ENCODE peak calls at places on chromosomes 7 and 10, in ten cellular contexts. A, Z, S, P, I, K, Y, O, N and E are unnamed samples.
A peak's percentile ranks its signal among the peaks of the same experiment; 100 is the strongest.

GRCh38 chr10:35386594-35387174 is 50.4 kb downstream of the CCNY start:
- DNase-seq in A (no peak), Z (no peak), S (peak; percentile 77), P (no peak), I (no peak), K (no peak), Y (peak; percentile 68), O (no peak), N (no peak), E (no peak)

GRCh38 chr10:132644544-132645530 is 107.2 kb downstream of the INPP5A start:
- DNase-seq in A (no peak), Z (no peak), S (no peak), P (no peak), I (no peak), K (no peak), Y (peak; percentile 13), O (no peak), N (no peak), E (no peak)

GRCh38 chr10:4058514-4059029 is 273.6 kb upstream of the KLF6 start:
- DNase-seq in A (no peak), Z (no peak), S (no peak), P (no peak), I (no peak), K (no peak), Y (no peak), O (no peak), N (no peak), E (no peak)

GRCh38 chr7:27929127-27929526 is 189.2 kb downstream of the TAX1BP1 start:
- DNase-seq in A (no peak), Z (no peak), S (no peak), P (no peak), I (no peak), K (no peak), Y (no peak), O (no peak), N (no peak), E (no peak)

GRCh38 chr7:24462984-24463383 is 110.3 kb upstream of the PALS2 start:
- DNase-seq in A (no peak), Z (no peak), S (no peak), P (no peak), I (no peak), K (no peak), Y (no peak), O (no peak), N (no peak), E (peak; percentile 79)

GRCh38 chr7:1268866-1269265 is 36.2 kb downstream of the UNCX start:
- DNase-seq in A (no peak), Z (no peak), S (no peak), P (no peak), I (peak; percentile 21), K (no peak), Y (no peak), O (no peak), N (no peak), E (no peak)

GRCh38 chr10:121418126-121418777 is 180.0 kb downstream of the FGFR2 start:
- DNase-seq in A (no peak), Z (no peak), S (no peak), P (no peak), I (no peak), K (no peak), Y (no peak), O (no peak), N (no peak), E (no peak)

GRCh38 chr10:69106900-69107511 is 17.0 kb upstream of the VPS26A start:
- DNase-seq in A (no peak), Z (no peak), S (no peak), P (no peak), I (no peak), K (no peak), Y (no peak), O (no peak), N (no peak), E (no peak)

GRCh38 chr7:132560105-132560504 is 16.2 kb downstream of the PLXNA4 start:
- DNase-seq in A (no peak), Z (no peak), S (no peak), P (no peak), I (no peak), K (no peak), Y (no peak), O (no peak), N (no peak), E (no peak)

GRCh38 chr10:119377905-119378736 is 164.4 kb downstream of the RGS10 start:
- DNase-seq in A (no peak), Z (no peak), S (no peak), P (no peak), I (no peak), K (no peak), Y (peak; percentile 64), O (no peak), N (peak; percentile 5), E (peak; percentile 67)

GRCh38 chr10:128065881-128066534 is 60.2 kb downstream of the MKI67 start:
- DNase-seq in A (peak; percentile 24), Z (no peak), S (no peak), P (no peak), I (no peak), K (no peak), Y (no peak), O (no peak), N (no peak), E (no peak)

GRCh38 chr7:22066484-22066883 is 120.8 kb upstream of the CDCA7L start:
- DNase-seq in A (no peak), Z (no peak), S (no peak), P (no peak), I (peak; percentile 80), K (no peak), Y (no peak), O (no peak), N (no peak), E (no peak)

GRCh38 chr10:98758451-98758850 is 311.7 kb upstream of the HPS1 start:
- DNase-seq in A (no peak), Z (no peak), S (no peak), P (no peak), I (no peak), K (no peak), Y (no peak), O (no peak), N (no peak), E (no peak)

GRCh38 chr7:132225216-132226030 is 350.8 kb downstream of the PLXNA4 start:
- DNase-seq in A (no peak), Z (no peak), S (no peak), P (no peak), I (no peak), K (no peak), Y (no peak), O (no peak), N (no peak), E (peak; percentile 69)

GRCh38 chr10:64211466-64211865 is 690.3 kb downstream of the REEP3 start:
- DNase-seq in A (no peak), Z (no peak), S (no peak), P (no peak), I (no peak), K (no peak), Y (no peak), O (no peak), N (no peak), E (no peak)

GRCh38 chr10:97196213-97197029 is 10.7 kb upstream of the SLIT1 start:
- DNase-seq in A (peak; percentile 76), Z (peak; percentile 50), S (peak; percentile 50), P (peak; percentile 75), I (peak; percentile 44), K (peak; percentile 54), Y (peak; percentile 56), O (peak; percentile 78), N (peak; percentile 5), E (peak; percentile 76)

GRCh38 chr10:100562806-100563293 is 27.1 kb downstream of the HIF1AN start:
- DNase-seq in A (no peak), Z (no peak), S (peak; percentile 46), P (no peak), I (no peak), K (peak; percentile 14), Y (no peak), O (peak; percentile 52), N (no peak), E (peak; percentile 30)

GRCh38 chr7:118664498-118664897 is 440.0 kb downstream of the ANKRD7 start:
- DNase-seq in A (no peak), Z (no peak), S (no peak), P (no peak), I (no peak), K (no peak), Y (no peak), O (no peak), N (no peak), E (no peak)

GRCh38 chr10:131218811-131219583 is 92.5 kb downstream of the TCERG1L start:
- DNase-seq in A (no peak), Z (no peak), S (no peak), P (peak; percentile 37), I (no peak), K (no peak), Y (no peak), O (no peak), N (no peak), E (no peak)

GRCh38 chr10:114684085-114684821 is 26.2 kb upstream of the ABLIM1 start:
- DNase-seq in A (no peak), Z (no peak), S (peak; percentile 72), P (no peak), I (no peak), K (no peak), Y (peak; percentile 62), O (no peak), N (no peak), E (no peak)

GRCh38 chr7:91683823-91684222 is 196.7 kb downstream of the MTERF1 start:
- DNase-seq in A (no peak), Z (no peak), S (peak; percentile 90), P (no peak), I (no peak), K (no peak), Y (no peak), O (no peak), N (peak; percentile 10), E (no peak)

GRCh38 chr7:44884553-44885393 is 557 bp downstream of the PURB start:
- DNase-seq in A (peak; percentile 67), Z (peak; percentile 39), S (peak; percentile 85), P (peak; percentile 82), I (peak; percentile 52), K (peak; percentile 45), Y (peak; percentile 58), O (peak; percentile 34), N (no peak), E (peak; percentile 24)

GRCh38 chr10:25675204-25675603 is 258.8 kb upstream of the MYO3A start:
- DNase-seq in A (no peak), Z (no peak), S (no peak), P (no peak), I (no peak), K (no peak), Y (no peak), O (no peak), N (no peak), E (no peak)

GRCh38 chr10:78895469-78895868 is 173.3 kb upstream of the ZMIZ1 start:
- DNase-seq in A (no peak), Z (no peak), S (no peak), P (no peak), I (no peak), K (no peak), Y (no peak), O (no peak), N (no peak), E (no peak)